ENCODE peak calls at places on chromosomes 3 and 15, in five cellular contexts. X, Z, C, P and D are unnamed samples.

GRCh38 chr15:75738647-75739325 is 26.1 kb upstream of the CSPG4 start:
- DNase-seq in X (peak), Z (peak), C (peak), P (peak), D (peak)

GRCh38 chr3:51681453-51681852 is 10.4 kb downstream of the TEX264 start:
- DNase-seq in X (peak), Z (no peak), C (no peak), P (no peak), D (peak)

GRCh38 chr3:115108614-115109013 is 38.5 kb downstream of the ZBTB20 start:
- DNase-seq in X (peak), Z (no peak), C (no peak), P (no peak), D (no peak)

GRCh38 chr3:156548041-156548687 is 6.8 kb downstream of the SSR3 start:
- DNase-seq in X (no peak), Z (no peak), C (no peak), P (no peak), D (no peak)

GRCh38 chr3:97958396-97958795 is 13.8 kb downstream of the RIOX2 start:
- DNase-seq in X (no peak), Z (no peak), C (no peak), P (peak), D (no peak)

GRCh38 chr15:73809728-73810501 is 56.8 kb upstream of the INSYN1 start:
- DNase-seq in X (peak), Z (no peak), C (no peak), P (no peak), D (peak)

GRCh38 chr3:29486087-29486486 is 205.2 kb downstream of the RBMS3 start:
- DNase-seq in X (peak), Z (no peak), C (no peak), P (peak), D (no peak)

GRCh38 chr15:95742836-95743235 is 587.7 kb upstream of the NR2F2 start:
- DNase-seq in X (peak), Z (no peak), C (no peak), P (no peak), D (no peak)

GRCh38 chr3:72887378-72887722 is 496 bp upstream of the GXYLT2 start:
- DNase-seq in X (peak), Z (no peak), C (no peak), P (no peak), D (no peak)

GRCh38 chr15:65990298-65990981 is 121.1 kb downstream of the RAB11A start:
- DNase-seq in X (no peak), Z (no peak), C (no peak), P (no peak), D (no peak)

GRCh38 chr3:22523925-22524324 is 679.2 kb upstream of the UBE2E2 start:
- DNase-seq in X (no peak), Z (no peak), C (no peak), P (no peak), D (no peak)

GRCh38 chr15:48570838-48571237 is 74.7 kb downstream of the FBN1 start:
- DNase-seq in X (no peak), Z (no peak), C (no peak), P (no peak), D (no peak)

GRCh38 chr15:31840849-31841476 is 189.4 kb upstream of the CHRNA7 start:
- DNase-seq in X (no peak), Z (no peak), C (no peak), P (no peak), D (no peak)

GRCh38 chr15:80840173-80841130 is 61.3 kb downstream of the CEMIP start:
- DNase-seq in X (peak), Z (no peak), C (no peak), P (no peak), D (no peak)

GRCh38 chr15:80838666-80839065 is 59.5 kb downstream of the CEMIP start:
- DNase-seq in X (no peak), Z (no peak), C (no peak), P (no peak), D (no peak)

GRCh38 chr15:80838012-80838411 is 58.8 kb downstream of the CEMIP start:
- DNase-seq in X (no peak), Z (no peak), C (no peak), P (no peak), D (no peak)

GRCh38 chr15:80841537-80841936 is 62.4 kb downstream of the CEMIP start:
- DNase-seq in X (no peak), Z (no peak), C (no peak), P (no peak), D (no peak)

GRCh38 chr15:80839764-80840130 is 60.6 kb downstream of the CEMIP start:
- DNase-seq in X (no peak), Z (no peak), C (no peak), P (no peak), D (no peak)
- TF ChIP-seq CTCF in X (no peak), Z (no peak), C (no peak), P (no peak), D (no peak)

DNA sequence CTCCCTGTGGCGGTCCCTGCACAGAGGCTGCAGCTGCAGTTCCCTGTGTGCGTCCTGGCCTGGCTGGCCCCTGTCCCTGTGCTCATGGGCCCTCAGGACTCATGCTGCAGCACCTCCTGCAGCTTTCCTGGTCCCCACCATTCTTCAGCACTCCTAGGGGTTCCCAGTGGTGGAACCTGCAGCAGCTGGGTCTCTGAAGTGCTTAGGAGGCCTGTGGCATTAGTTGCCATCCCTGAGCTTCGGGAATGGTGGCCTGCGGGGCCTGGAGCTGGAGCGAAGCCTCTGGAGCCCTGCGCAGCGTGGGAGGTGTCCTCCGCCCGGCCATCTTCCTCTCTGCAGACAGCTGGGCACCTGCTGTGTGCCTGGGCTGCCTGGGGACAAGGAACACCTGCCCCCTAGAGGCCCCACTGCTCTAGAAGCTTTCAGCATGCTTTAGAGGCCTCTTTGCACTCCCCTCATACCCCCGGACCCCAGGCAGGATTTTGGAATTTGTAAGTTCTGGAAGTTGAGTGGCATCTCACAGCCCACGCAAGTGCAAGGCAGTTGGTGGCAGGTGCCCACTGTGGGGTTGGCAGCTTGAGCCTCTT is 13.1 kb downstream of the PLXNA1 start:
- DNase-seq in X (no peak), Z (no peak), C (no peak), P (no peak), D (no peak)
- TF ChIP-seq CTCF in X (peak), Z (no peak), C (no peak), P (peak), D (no peak)

DNA sequence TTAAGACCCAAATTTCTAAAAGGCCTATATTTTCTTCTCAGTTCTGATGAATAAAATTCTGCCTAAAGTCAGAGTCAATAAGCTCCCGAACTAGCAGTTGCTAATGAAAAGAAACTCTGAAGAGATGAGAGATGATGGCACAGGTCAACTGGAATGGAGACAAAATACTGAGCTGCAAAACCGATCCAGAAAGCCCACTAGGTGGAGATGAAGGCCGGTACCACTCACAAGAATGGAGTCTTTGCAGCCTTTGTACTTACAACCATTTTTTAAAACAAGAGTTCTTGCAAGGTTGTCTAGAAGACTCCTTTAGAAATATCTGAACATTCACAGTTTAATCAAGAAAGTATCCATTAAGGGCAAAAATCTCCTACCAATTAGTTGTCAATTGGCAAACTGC is 119.9 kb upstream of the TJP1 start:
- DNase-seq in X (no peak), Z (no peak), C (peak), P (no peak), D (no peak)
- TF ChIP-seq CTCF in X (no peak), Z (no peak), C (peak), P (peak), D (no peak)

GRCh38 chr3:191065183-191065805 is 133.7 kb upstream of the OSTN start:
- DNase-seq in X (peak), Z (no peak), C (no peak), P (peak), D (no peak)
- TF ChIP-seq CTCF in X (peak), Z (no peak), C (no peak), P (no peak), D (no peak)

GRCh38 chr3:135908225-135908624 is 57.3 kb upstream of the PPP2R3A start:
- DNase-seq in X (peak), Z (no peak), C (no peak), P (no peak), D (peak)

GRCh38 chr3:135908737-135909136 is 56.8 kb upstream of the PPP2R3A start:
- DNase-seq in X (no peak), Z (no peak), C (no peak), P (no peak), D (no peak)

GRCh38 chr3:135907422-135908165 is 57.9 kb upstream of the PPP2R3A start:
- DNase-seq in X (peak), Z (no peak), C (no peak), P (no peak), D (peak)

GRCh38 chr3:135911106-135911505 is 54.4 kb upstream of the PPP2R3A start:
- DNase-seq in X (no peak), Z (no peak), C (no peak), P (no peak), D (no peak)

GRCh38 chr3:135905058-135905724 is 60.3 kb upstream of the PPP2R3A start:
- DNase-seq in X (peak), Z (no peak), C (no peak), P (no peak), D (peak)
- TF ChIP-seq CTCF in X (peak), Z (no peak), C (no peak), P (peak), D (peak)

GRCh38 chr3:8446845-8447244 is 54.8 kb upstream of the LMCD1 start:
- DNase-seq in X (peak), Z (no peak), C (no peak), P (no peak), D (no peak)

GRCh38 chr3:8453153-8453552 is 48.5 kb upstream of the LMCD1 start:
- DNase-seq in X (no peak), Z (no peak), C (no peak), P (no peak), D (no peak)

GRCh38 chr3:8452112-8452511 is 49.5 kb upstream of the LMCD1 start:
- DNase-seq in X (no peak), Z (no peak), C (no peak), P (no peak), D (no peak)

GRCh38 chr3:8451696-8452095 is 49.9 kb upstream of the LMCD1 start:
- DNase-seq in X (peak), Z (no peak), C (no peak), P (peak), D (no peak)

GRCh38 chr3:8450618-8451017 is 51.0 kb upstream of the LMCD1 start:
- DNase-seq in X (no peak), Z (no peak), C (no peak), P (peak), D (no peak)
- TF ChIP-seq CTCF in X (no peak), Z (no peak), C (no peak), P (peak), D (no peak)

DNA sequence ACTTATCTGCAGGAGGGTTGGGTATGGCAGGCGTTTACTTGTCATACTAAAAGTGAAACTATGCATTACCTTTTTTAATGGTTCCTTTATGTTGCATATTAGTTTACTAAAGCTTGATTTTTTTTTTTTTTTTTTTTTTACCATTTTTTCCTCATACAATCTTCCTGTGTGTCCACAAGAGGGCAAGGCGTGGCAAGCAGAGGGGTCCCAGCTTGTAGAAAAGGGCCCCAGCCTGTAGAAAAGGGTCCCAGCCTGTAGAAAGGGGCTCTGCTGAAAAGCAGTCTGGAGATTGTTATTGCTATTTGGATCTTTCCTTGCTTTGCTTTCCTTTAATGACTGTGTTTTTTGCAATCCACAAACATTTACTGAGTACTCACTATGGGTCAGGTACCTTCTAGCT is 21.9 kb downstream of the MKRN2 start:
- DNase-seq in X (no peak), Z (no peak), C (no peak), P (no peak), D (no peak)
- TF ChIP-seq CTCF in X (peak), Z (no peak), C (no peak), P (no peak), D (no peak)

GRCh38 chr15:64702816-64703631 is 72.4 kb downstream of the RBPMS2 start:
- DNase-seq in X (peak), Z (peak), C (peak), P (peak), D (peak)
- TF ChIP-seq CTCF in X (no peak), Z (no peak), C (no peak), P (no peak), D (no peak)

DNA sequence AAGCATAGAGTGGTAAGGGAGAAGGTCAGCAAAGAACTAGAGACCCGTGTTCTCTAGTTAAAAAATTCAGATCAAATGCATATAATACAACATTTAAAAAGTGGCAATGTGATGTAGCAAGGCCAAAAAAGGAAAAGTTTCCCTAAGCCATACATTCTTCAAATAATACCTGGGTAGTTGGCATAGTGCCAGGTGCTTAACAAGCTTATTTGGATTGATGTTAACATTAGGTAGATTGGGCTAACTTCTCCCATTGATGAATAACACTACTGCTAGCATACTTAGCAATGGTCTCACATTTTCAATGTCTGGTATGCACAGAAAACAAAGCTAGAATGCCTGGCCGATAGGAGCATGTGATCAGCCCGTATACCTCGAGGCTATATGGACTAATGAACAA is 283.6 kb upstream of the RARB start:
- DNase-seq in X (no peak), Z (no peak), C (no peak), P (no peak), D (no peak)
- TF ChIP-seq CTCF in X (no peak), Z (no peak), C (no peak), P (no peak), D (no peak)